ENCODE peak calls at places on chromosomes 1 and 21, in five cellular contexts. Z, T, E, V and I are unnamed samples.

GRCh38 chr21:44884059-44884458 is 10.6 kb upstream of the PTTG1IP start:
- DNase-seq in Z (no peak), T (no peak), E (no peak), V (no peak), I (peak; percentile 68)

GRCh38 chr1:224565186-224565585 is 50.9 kb upstream of the CNIH3 start:
- DNase-seq in Z (no peak), T (no peak), E (no peak), V (no peak), I (no peak)

GRCh38 chr21:29867796-29868195 is 72.0 kb downstream of the GRIK1 start:
- DNase-seq in Z (no peak), T (no peak), E (no peak), V (no peak), I (no peak)

GRCh38 chr1:108080448-108080847 is 115.5 kb upstream of the VAV3 start:
- DNase-seq in Z (no peak), T (no peak), E (no peak), V (peak; percentile 9), I (no peak)

GRCh38 chr1:234978397-234979291 is 150.0 kb downstream of the TOMM20 start:
- DNase-seq in Z (no peak), T (no peak), E (no peak), V (no peak), I (peak; percentile 83)

GRCh38 chr1:25642710-25643109 is 26.1 kb downstream of the MAN1C1 start:
- DNase-seq in Z (no peak), T (no peak), E (no peak), V (peak; percentile 56), I (no peak)

GRCh38 chr1:42732126-42732680 is 7.8 kb downstream of the CLDN19 start:
- DNase-seq in Z (no peak), T (no peak), E (no peak), V (no peak), I (no peak)

GRCh38 chr1:11822091-11822490 is 16.1 kb downstream of the CLCN6 start:
- DNase-seq in Z (no peak), T (no peak), E (no peak), V (no peak), I (no peak)

GRCh38 chr1:32743380-32744062 is 41.0 kb upstream of the SYNC start:
- DNase-seq in Z (no peak), T (no peak), E (no peak), V (no peak), I (no peak)

GRCh38 chr21:15051652-15052554 is 12.9 kb downstream of the NRIP1 start:
- DNase-seq in Z (no peak), T (no peak), E (no peak), V (no peak), I (no peak)

GRCh38 chr1:224411766-224412165 is 22.8 kb downstream of the WDR26 start:
- DNase-seq in Z (no peak), T (no peak), E (no peak), V (no peak), I (no peak)

GRCh38 chr1:52403566-52404115 is 582 bp downstream of the ORC1 start:
- DNase-seq in Z (peak; percentile 61), T (no peak), E (no peak), V (peak; percentile 10), I (peak; percentile 41)

GRCh38 chr1:10161121-10161520 is 49.2 kb upstream of the KIF1B start:
- DNase-seq in Z (no peak), T (no peak), E (no peak), V (no peak), I (no peak)

GRCh38 chr1:45012639-45013278 is 705 bp downstream of the UROD start:
- DNase-seq in Z (peak; percentile 63), T (no peak), E (peak; percentile 59), V (no peak), I (peak; percentile 89)

GRCh38 chr1:8348056-8348776 is 30.3 kb downstream of the SLC45A1 start:
- DNase-seq in Z (no peak), T (no peak), E (no peak), V (no peak), I (no peak)

GRCh38 chr1:8347635-8348034 is 29.7 kb downstream of the SLC45A1 start:
- DNase-seq in Z (no peak), T (no peak), E (no peak), V (no peak), I (peak; percentile 62)

GRCh38 chr1:8349473-8349865 is 31.6 kb downstream of the SLC45A1 start:
- DNase-seq in Z (no peak), T (no peak), E (no peak), V (no peak), I (no peak)

GRCh38 chr1:8349961-8350360 is 32.0 kb downstream of the SLC45A1 start:
- DNase-seq in Z (no peak), T (no peak), E (peak; percentile 55), V (no peak), I (peak; percentile 55)

DNA sequence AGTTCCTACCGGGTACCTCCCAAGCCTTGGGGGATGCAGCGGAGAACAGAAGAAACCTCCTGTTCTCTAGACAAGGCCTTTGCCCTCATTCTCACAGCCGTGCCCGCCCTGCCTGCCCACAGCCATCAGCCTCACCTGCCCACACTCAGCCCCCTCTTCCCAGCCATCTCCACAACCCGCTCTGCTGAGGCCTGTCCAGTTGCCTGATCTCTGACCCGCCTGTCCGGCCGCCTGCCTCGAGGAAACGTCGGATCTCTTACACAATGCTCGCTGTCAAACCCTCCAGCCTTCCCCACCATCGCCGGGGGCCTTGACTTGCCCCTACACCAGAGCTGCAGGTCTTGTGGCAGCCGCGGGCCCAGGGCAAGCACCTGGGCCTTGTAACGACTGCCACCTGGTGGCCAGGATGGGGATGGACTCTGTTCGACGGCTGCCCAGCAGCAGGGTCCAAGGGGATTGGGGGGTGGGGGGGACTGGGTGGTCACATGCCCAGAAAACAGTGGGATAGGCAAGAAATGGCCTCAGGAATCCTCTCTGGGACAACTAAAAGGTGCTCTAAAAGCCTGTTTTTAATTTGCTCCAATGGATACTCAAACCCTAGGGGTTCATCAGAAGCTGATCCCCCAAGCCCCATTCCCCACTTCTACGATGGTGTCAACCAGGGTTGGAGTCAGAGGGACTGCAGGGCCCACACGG is 31.0 kb downstream of the SLC45A1 start:
- DNase-seq in Z (peak; percentile 84), T (no peak), E (no peak), V (peak; percentile 59), I (peak; percentile 90)
- H3K4me1 ChIP-seq in Z (no peaks in the 10 kb centered on the region), T (peaks cover 17% of the 10 kb centered on the region), E (peaks cover 16% of the 10 kb centered on the region), V (peaks cover 3% of the 10 kb centered on the region), I (peaks cover 3% of the 10 kb centered on the region)

GRCh38 chr1:7013833-7014639 is 228.8 kb downstream of the CAMTA1 start:
- DNase-seq in Z (no peak), T (no peak), E (no peak), V (no peak), I (no peak)

GRCh38 chr1:7014640-7014930 is 229.3 kb downstream of the CAMTA1 start:
- DNase-seq in Z (no peak), T (no peak), E (no peak), V (no peak), I (no peak)

GRCh38 chr1:7011826-7012225 is 226.6 kb downstream of the CAMTA1 start:
- DNase-seq in Z (no peak), T (no peak), E (no peak), V (no peak), I (no peak)

GRCh38 chr1:7012461-7012924 is 227.2 kb downstream of the CAMTA1 start:
- DNase-seq in Z (no peak), T (no peak), E (no peak), V (no peak), I (no peak)

GRCh38 chr1:7015022-7015421 is 229.8 kb downstream of the CAMTA1 start:
- DNase-seq in Z (no peak), T (no peak), E (no peak), V (no peak), I (no peak)
- H3K4me1 ChIP-seq in Z (no peaks in the 10 kb centered on the region), T (no peaks in the 10 kb centered on the region), E (no peaks in the 10 kb centered on the region), V (no peaks in the 10 kb centered on the region), I (no peaks in the 10 kb centered on the region)

GRCh38 chr1:198923940-198924339 is 285.1 kb downstream of the PTPRC start:
- DNase-seq in Z (no peak), T (no peak), E (no peak), V (no peak), I (no peak)
- H3K4me1 ChIP-seq in Z (no peaks in the 10 kb centered on the region), T (no peaks in the 10 kb centered on the region), E (no peaks in the 10 kb centered on the region), V (peaks cover 16% of the 10 kb centered on the region), I (no peaks in the 10 kb centered on the region)

GRCh38 chr1:54329337-54329954 is 76.7 kb downstream of the SSBP3 start:
- DNase-seq in Z (peak; percentile 74), T (no peak), E (no peak), V (no peak), I (no peak)
- H3K4me1 ChIP-seq in Z (peaks cover 89% of the 10 kb centered on the region), T (peaks cover 51% of the 10 kb centered on the region), E (peaks cover 95% of the 10 kb centered on the region), V (peaks cover 32% of the 10 kb centered on the region), I (peaks cover 60% of the 10 kb centered on the region)

GRCh38 chr1:206694551-206695124 is 9.9 kb downstream of the MAPKAPK2 start:
- DNase-seq in Z (peak; percentile 64), T (no peak), E (no peak), V (no peak), I (no peak)

GRCh38 chr1:206691604-206692003 is 6.9 kb downstream of the MAPKAPK2 start:
- DNase-seq in Z (no peak), T (no peak), E (no peak), V (no peak), I (no peak)

GRCh38 chr1:206693592-206693991 is 8.9 kb downstream of the MAPKAPK2 start:
- DNase-seq in Z (no peak), T (no peak), E (no peak), V (no peak), I (no peak)

GRCh38 chr1:206694151-206694550 is 9.4 kb downstream of the MAPKAPK2 start:
- DNase-seq in Z (no peak), T (no peak), E (no peak), V (no peak), I (no peak)

DNA sequence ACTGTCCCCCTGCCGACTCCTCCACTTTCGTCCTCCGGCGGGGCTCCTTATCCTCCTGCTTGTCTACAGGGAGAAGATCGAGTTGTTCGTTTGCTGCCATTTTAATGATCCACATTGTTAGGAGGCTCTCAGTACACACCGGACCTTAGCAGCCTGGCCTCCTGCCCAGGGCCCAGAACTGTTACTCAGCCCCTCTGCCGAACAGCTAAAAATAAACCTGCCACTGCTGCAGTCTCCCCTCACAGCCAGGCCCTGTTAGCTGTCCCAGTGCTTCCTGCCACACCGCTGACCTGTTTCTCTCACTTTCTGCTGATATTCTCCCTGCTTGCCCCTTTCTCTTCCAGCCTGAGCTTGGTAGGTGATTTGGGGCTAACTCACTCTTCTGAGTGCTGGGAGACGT is 8.3 kb downstream of the MAPKAPK2 start:
- DNase-seq in Z (no peak), T (no peak), E (no peak), V (no peak), I (no peak)
- H3K4me1 ChIP-seq in Z (peaks cover 46% of the 10 kb centered on the region), T (peaks cover 32% of the 10 kb centered on the region), E (peaks cover 49% of the 10 kb centered on the region), V (peaks cover 15% of the 10 kb centered on the region), I (peaks cover 47% of the 10 kb centered on the region)